ENCODE peak calls at places on chromosomes 3 and 15, in five cellular contexts. Q is CD8-positive, alpha-beta T cell; M is fibroblast of pulmonary artery; X is tibial artery; P is cardiac muscle cell. B is an unnamed sample.

GRCh38 chr3:120192159-120192558 is 92.9 kb downstream of the GPR156 start:
- DNase-seq in Q (no peak), M (no peak), X (no peak), P (no peak), B (no peak)

GRCh38 chr3:18847583-18848197 is 300.6 kb upstream of the KCNH8 start:
- DNase-seq in Q (no peak), M (no peak), X (no peak), P (no peak), B (no peak)

GRCh38 chr3:73072634-73073033 is 11.2 kb downstream of the EBLN2 start:
- DNase-seq in Q (no peak), M (no peak), X (no peak), P (no peak), B (no peak)

GRCh38 chr15:37594431-37594830 is 340.0 kb upstream of the TMCO5A start:
- DNase-seq in Q (no peak), M (no peak), X (no peak), P (no peak), B (no peak)

GRCh38 chr15:38010390-38010789 is 76.0 kb downstream of the TMCO5A start:
- DNase-seq in Q (no peak), M (no peak), X (no peak), P (no peak), B (no peak)

GRCh38 chr3:61420136-61420759 is 141.1 kb upstream of the PTPRG start:
- DNase-seq in Q (no peak), M (no peak), X (no peak), P (no peak), B (no peak)

GRCh38 chr3:71685686-71686085 is 39.5 kb downstream of the EIF4E3 start:
- DNase-seq in Q (no peak), M (no peak), X (no peak), P (no peak), B (no peak)

GRCh38 chr3:43288366-43288765 is 2.0 kb downstream of the SNRK start:
- DNase-seq in Q (no peak), M (peak), X (no peak), P (no peak), B (no peak)

GRCh38 chr3:48406443-48407431 is 23.1 kb downstream of the PLXNB1 start:
- DNase-seq in Q (no peak), M (no peak), X (peak), P (no peak), B (no peak)

GRCh38 chr3:108509263-108509662 is 1.1 kb downstream of the MYH15 start:
- DNase-seq in Q (no peak), M (no peak), X (no peak), P (no peak), B (no peak)

GRCh38 chr15:55789066-55789660 is 46.2 kb upstream of the PRTG start:
- DNase-seq in Q (no peak), M (no peak), X (no peak), P (no peak), B (no peak)

GRCh38 chr3:159877924-159878323 is 110.7 kb upstream of the IL12A start:
- DNase-seq in Q (no peak), M (no peak), X (no peak), P (no peak), B (no peak)

GRCh38 chr15:60469893-60470641 is 8.9 kb downstream of the ICE2 start:
- DNase-seq in Q (no peak), M (peak), X (no peak), P (no peak), B (no peak)

GRCh38 chr3:127689266-127689860 is 16.6 kb downstream of the ABTB1 start:
- DNase-seq in Q (no peak), M (no peak), X (peak), P (no peak), B (peak)

GRCh38 chr3:44612678-44613077 is 12.2 kb upstream of the ZNF197 start:
- DNase-seq in Q (no peak), M (no peak), X (no peak), P (no peak), B (no peak)

DNA sequence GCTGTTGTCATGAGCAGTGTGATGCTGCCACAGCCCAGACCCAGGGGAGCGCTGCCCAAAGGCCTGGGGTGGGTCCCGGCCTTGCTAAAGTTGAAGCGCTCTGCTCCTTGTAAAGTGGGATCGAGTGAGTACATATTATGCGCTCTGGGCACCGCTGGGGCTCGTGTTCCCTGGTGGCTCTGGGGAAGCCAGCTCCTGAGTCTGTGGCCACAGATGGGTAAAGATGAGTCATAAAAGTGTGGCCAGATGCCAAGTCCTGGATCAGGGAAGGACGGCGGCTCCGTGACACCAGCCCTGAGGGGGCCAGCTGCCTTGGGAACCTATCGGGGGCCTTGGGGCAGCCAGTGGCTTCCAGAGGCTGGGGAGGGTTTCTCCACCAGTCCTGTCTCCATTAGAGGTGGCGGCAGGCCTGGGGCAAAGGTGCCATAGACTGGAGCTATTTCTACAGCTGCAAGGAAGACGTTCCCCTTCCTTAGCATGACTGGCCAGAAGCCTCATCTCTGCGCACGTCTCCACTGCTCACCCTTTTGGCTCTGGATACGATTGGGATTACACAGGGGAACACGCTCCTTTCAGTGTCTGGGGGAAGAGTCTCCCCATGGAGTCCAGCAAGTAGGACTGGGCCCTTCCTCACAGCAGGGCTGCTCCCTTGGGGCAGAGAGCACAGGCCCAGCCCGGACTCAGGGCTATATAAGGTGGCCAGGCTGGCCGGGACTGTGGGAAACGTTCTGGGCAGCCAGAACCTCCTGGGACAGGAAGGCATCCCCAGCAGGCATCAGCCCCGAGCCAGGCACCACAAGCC is 1.2 kb upstream of the ITIH4 start:
- DNase-seq in Q (no peak), M (peak), X (peak), P (no peak), B (peak)
- H3K4me3 ChIP-seq in Q (no peak), M (no peak), X (peak), P (no peak), B (no peak)

DNA sequence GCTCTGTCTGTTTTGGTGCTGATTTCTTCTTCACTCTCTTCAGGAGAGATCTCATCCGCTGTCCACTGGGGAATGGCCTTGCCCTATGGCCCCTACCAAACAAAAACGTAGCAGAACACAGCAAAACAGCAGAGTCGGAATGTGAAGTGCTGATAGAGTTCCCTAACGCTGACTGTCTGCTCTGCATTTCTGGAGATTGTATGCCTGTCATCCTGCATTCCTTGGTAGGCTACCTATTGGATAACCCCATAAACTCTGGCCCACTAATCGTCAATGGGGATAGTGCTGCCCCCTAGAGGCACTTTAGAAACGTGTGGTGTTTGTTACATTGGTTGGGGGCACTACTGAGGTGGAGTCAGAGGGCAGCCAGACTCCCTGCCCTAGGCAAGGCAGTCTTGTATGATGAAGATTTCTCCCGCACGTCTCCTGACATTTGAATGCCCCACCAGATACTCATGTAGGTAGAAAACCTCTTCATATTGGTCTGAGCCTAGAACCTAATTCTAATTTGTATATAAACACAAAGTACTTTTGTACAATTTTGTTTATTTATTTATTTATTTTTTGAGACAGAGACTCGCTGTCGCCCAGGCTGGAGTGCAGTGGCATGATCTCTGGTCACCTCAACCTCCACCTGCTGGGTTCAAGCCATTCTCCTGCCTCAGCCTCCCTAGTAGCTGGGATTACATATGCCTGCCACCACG is 15.6 kb upstream of the MAGEF1 start:
- DNase-seq in Q (peak), M (peak), X (no peak), P (peak), B (no peak)
- TF ChIP-seq CTCF in Q (peak), M (peak), X (peak), P (peak), B (peak)

DNA sequence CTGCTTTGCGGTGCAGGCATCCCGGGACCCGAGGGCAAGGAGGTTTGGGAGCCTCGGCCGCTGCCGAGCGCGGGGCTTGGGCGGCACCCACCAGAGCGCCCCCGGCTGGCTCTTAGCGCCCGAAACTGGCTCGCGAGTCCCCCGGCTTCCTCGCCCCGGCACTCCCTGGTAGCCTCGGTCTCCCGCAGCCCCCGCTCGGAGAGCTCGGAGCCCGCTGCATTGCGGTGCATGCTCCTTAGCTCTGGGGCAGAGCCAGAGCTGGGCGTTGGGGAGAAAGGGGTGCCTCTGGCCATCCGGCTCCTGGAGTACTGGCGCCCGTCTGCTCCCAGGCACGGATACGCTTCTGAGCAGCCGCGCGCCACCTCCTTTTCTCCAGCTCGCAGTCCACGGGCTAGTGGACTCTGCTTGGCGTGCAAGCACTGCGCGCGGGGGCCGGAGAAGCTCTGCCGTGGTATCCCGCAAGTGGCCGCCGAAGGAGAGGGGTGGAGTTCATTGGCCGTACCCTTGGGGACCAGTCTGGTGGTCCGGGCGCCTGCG is 784 bp downstream of the EPHB1 start:
- DNase-seq in Q (no peak), M (peak), X (no peak), P (peak), B (no peak)
- H3K4me3 ChIP-seq in Q (no peak), M (peak), X (peak), P (peak), B (peak)

GRCh38 chr15:89358755-89359439 is 24.3 kb upstream of the POLG start:
- DNase-seq in Q (peak), M (peak), X (peak), P (peak), B (peak)

GRCh38 chr15:89358435-89358754 is 23.8 kb upstream of the POLG start:
- DNase-seq in Q (no peak), M (no peak), X (no peak), P (no peak), B (no peak)

GRCh38 chr15:89353991-89354390 is 19.4 kb upstream of the POLG start:
- DNase-seq in Q (no peak), M (no peak), X (no peak), P (no peak), B (no peak)

GRCh38 chr15:89359471-89360293 is 25.1 kb upstream of the POLG start:
- DNase-seq in Q (no peak), M (no peak), X (no peak), P (no peak), B (no peak)

GRCh38 chr15:89356634-89357298 is 22.1 kb upstream of the POLG start:
- DNase-seq in Q (no peak), M (no peak), X (no peak), P (no peak), B (no peak)
- TF ChIP-seq CTCF in Q (no peak), M (peak), X (no peak), P (peak), B (no peak)

GRCh38 chr3:54549607-54550006 is 378.3 kb downstream of the LRTM1 start:
- DNase-seq in Q (no peak), M (no peak), X (no peak), P (no peak), B (no peak)
- H3K4me3 ChIP-seq in Q (no peak), M (no peak), X (no peak), P (no peak), B (no peak)

GRCh38 chr3:151838574-151839312 is 24.8 kb downstream of the AADAC start:
- DNase-seq in Q (peak), M (peak), X (no peak), P (peak), B (no peak)

GRCh38 chr3:151835751-151836550 is 22.0 kb downstream of the AADAC start:
- DNase-seq in Q (no peak), M (peak), X (no peak), P (no peak), B (no peak)

GRCh38 chr3:151841801-151842200 is 27.9 kb downstream of the AADAC start:
- DNase-seq in Q (no peak), M (peak), X (no peak), P (no peak), B (no peak)

GRCh38 chr3:151837057-151837456 is 23.1 kb downstream of the AADAC start:
- DNase-seq in Q (no peak), M (peak), X (no peak), P (peak), B (no peak)

DNA sequence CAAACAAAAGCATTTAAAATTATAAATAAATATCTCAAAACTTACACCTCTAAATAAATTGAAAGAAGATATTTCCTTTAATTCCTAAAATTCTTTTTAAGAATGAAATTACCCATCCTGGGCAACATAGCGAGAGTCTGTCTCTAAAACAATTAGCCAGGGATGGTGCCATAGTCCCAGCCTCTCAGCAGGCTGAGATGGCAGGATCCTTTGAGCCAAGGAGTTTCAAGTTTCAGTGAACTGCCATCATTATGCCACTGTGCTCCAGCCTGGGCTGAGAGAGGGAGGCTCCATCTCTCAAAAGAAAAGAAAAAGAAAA is 25.4 kb downstream of the AADAC start:
- DNase-seq in Q (no peak), M (no peak), X (no peak), P (no peak), B (no peak)
- TF ChIP-seq CTCF in Q (no peak), M (no peak), X (no peak), P (no peak), B (no peak)

B was measured in left lung.